ENCODE peak calls at places on chromosomes 6 and 20, in seven cellular contexts. U is HCT116, S is SK-N-SH, T is HepG2, K is K562, C is H1, X is GM12878. R is an unnamed sample.

GRCh38 chr20:52279667-52280180 is 88.1 kb upstream of the ZFP64 start:
- DNase-seq in T (no peak), C (no peak), S (no peak), U (no peak), X (no peak), K (no peak), R (no peak)

GRCh38 chr6:36222924-36223323 is 26.4 kb downstream of the BRPF3 start:
- DNase-seq in K (no peak), X (no peak), T (no peak), S (no peak), U (no peak), C (no peak), R (no peak)

GRCh38 chr6:153956807-153957206 is 82.2 kb upstream of the OPRM1 start:
- DNase-seq in S (no peak), U (no peak), C (no peak), K (no peak), T (no peak), X (no peak), R (no peak)

GRCh38 chr6:82739266-82739665 is 326.4 kb downstream of the UBE3D start:
- DNase-seq in T (no peak), X (no peak), S (no peak), U (no peak), C (no peak), K (no peak), R (no peak)

GRCh38 chr6:113574147-113574546 is 283.0 kb upstream of the MARCKS start:
- DNase-seq in S (no peak), X (no peak), C (no peak), T (peak), U (no peak), K (no peak), R (no peak)

GRCh38 chr6:30612687-30613248 is 4.3 kb downstream of the PPP1R10 start:
- DNase-seq in K (no peak), C (no peak), T (no peak), U (no peak), S (no peak), X (no peak), R (no peak)

GRCh38 chr20:32823078-32823477 is 3.3 kb downstream of the MAPRE1 start:
- DNase-seq in S (no peak), T (peak), K (no peak), U (no peak), X (no peak), C (no peak), R (no peak)

GRCh38 chr6:137162692-137163303 is 10.6 kb downstream of the IL22RA2 start:
- DNase-seq in S (no peak), T (no peak), U (no peak), C (no peak), K (no peak), X (no peak), R (no peak)

GRCh38 chr6:169864148-169865030 is 113.0 kb downstream of the ERMARD start:
- DNase-seq in K (no peak), T (no peak), S (no peak), C (peak), U (no peak), X (no peak), R (no peak)

GRCh38 chr6:45533394-45533793 is 155.7 kb upstream of the SUPT3H start:
- DNase-seq in T (no peak), C (no peak), S (no peak), K (no peak), X (no peak), U (no peak), R (no peak)

GRCh38 chr6:5998741-5999687 is 7.7 kb downstream of the NRN1 start:
- DNase-seq in C (peak), U (no peak), T (no peak), S (peak), K (peak), X (no peak), R (no peak)
- TF ChIP-seq JUND in C (no peak), U (no peak), T (no peak), S (no peak), K (no peak), X (no peak), R (no peak)

GRCh38 chr6:162258647-162259046 is 468.9 kb downstream of the PRKN start:
- DNase-seq in K (no peak), U (no peak), X (no peak), T (no peak), S (no peak), C (no peak), R (no peak)
- TF ChIP-seq JUND in K (no peak), U (no peak), X (no peak), T (no peak), S (no peak), C (no peak), R (no peak)

DNA sequence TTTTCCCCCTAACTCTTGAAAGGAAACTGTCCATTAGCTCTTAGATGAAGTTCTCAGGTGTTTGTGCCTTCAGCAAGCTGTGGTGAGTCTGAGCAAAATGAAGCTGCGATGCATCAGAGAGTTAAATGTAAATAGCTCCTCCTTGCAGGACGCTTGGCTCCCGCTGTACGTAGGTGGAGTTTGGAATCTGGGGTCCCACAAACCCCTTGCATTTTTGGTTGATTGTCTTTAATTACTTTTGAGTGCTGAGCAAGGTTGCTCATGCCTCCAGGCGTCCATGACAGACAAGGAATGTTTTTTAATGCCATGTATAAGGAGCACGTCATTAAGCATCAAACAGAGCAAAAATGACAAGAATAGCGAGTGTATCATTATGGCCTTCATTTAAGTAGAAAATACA is 300.5 kb downstream of the TFAP2C start:
- DNase-seq in C (no peak), T (no peak), S (no peak), K (no peak), U (no peak), X (no peak), R (no peak)
- TF ChIP-seq JUND in C (no peak), T (no peak), S (no peak), K (no peak), U (no peak), X (no peak), R (no peak)

DNA sequence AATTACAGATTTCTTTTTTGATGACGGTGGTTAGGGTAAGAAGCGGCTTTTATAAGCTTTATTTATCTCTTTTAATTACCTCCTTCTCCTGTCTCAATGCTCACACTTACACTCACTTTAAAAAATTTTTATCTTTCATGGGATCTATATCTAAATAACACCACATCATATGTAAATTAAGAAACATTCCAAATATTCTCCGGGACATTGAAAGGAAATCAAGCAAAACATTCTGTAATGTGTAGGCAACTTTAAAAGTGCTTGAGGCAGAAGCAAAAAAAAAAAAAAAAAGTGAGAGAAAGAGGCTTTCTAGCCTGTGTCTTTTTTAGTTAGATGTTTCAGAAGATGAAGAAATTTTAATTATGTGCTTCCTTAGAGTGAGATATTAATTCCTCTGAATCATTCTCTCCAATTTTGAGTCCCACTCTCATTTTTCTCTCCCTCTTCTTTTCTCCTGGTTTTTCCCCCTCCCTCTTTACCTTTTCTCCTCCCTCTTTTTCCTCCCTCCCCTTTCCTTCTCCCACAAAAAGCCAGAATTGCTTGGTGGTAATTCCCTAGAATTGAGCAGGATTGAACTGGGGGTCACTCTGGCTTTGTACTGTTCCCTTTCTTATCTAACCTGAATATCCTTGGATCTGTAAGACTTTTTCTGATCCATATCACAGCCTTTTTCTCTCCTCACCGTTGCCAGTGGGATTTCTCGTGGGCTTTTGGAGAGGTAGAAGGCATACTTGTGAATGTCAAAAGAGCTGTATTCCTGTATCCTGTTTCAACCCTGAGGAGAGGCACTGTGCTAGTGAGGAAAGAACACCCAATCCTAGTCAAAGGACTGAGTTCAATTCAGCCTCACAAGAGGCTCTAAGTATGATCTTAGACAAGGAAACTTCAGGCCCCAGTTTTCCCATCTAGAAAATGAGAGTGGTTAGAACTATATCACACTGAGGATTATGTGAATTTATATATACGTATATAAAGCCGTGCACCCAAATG is 30.4 kb downstream of the KCNQ5 start:
- DNase-seq in X (no peak), C (no peak), T (no peak), S (no peak), U (no peak), K (no peak), R (no peak)
- TF ChIP-seq JUND in X (no peak), C (no peak), T (no peak), S (no peak), U (no peak), K (no peak), R (no peak)

GRCh38 chr20:4053071-4053470 is 37.7 kb upstream of the RNF24 start:
- DNase-seq in K (no peak), S (no peak), C (no peak), X (no peak), T (no peak), U (no peak), R (no peak)
- TF ChIP-seq JUND in K (no peak), S (no peak), C (no peak), X (no peak), T (no peak), U (no peak), R (no peak)

R was measured in T47D.